ENCODE peak calls at places on chromosome 4, in nine cellular contexts. C is CD8-positive, alpha-beta T cell; P is IMR-90; H is gastrocnemius medialis; N is heart right ventricle; U is left lung; D is pancreas; L is upper lobe of right lung; O is thoracic aorta. K is an unnamed sample. For H3K36me3, the result is how much of the 10 kb centered on the place peaks cover.

GRCh38 chr4:145618210-145618911 is 824 bp upstream of the MMAA start:
- ATAC-seq in C (peak), P (no peak), H (peak), N (peak), U (peak), D (no peak), L (no peak), O (no peak), K (no peak)

GRCh38 chr4:143393195-143393594 is 56.5 kb downstream of the GAB1 start:
- ATAC-seq in C (no peak), P (no peak), H (no peak), N (no peak), U (no peak), D (no peak), L (peak), O (no peak), K (no peak)

GRCh38 chr4:118265312-118266144 is 87.3 kb downstream of the PRSS12 start:
- ATAC-seq in C (peak), P (peak), H (no peak), N (peak), U (peak), D (peak), L (peak), O (no peak), K (peak)

GRCh38 chr4:7042697-7043464 is at the start of gene TADA2B:
- ATAC-seq in C (peak), P (peak), H (peak), N (peak), U (peak), D (peak), L (peak), O (peak), K (peak)

GRCh38 chr4:155941085-155941484 is 12.6 kb downstream of the CTSO start:
- ATAC-seq in C (no peak), P (no peak), H (no peak), N (no peak), U (peak), D (no peak), L (no peak), O (no peak), K (no peak)

GRCh38 chr4:31034550-31034949 is 314.4 kb downstream of the PCDH7 start:
- ATAC-seq in C (no peak), P (no peak), H (no peak), N (no peak), U (no peak), D (no peak), L (no peak), O (no peak), K (no peak)

GRCh38 chr4:148874331-148874730 is 432.1 kb upstream of the NR3C2 start:
- ATAC-seq in C (no peak), P (no peak), H (no peak), N (no peak), U (peak), D (no peak), L (peak), O (no peak), K (no peak)

GRCh38 chr4:73904491-73904890 is 35.3 kb downstream of the CXCL1 start:
- ATAC-seq in C (no peak), P (no peak), H (no peak), N (no peak), U (no peak), D (no peak), L (no peak), O (no peak), K (peak)

GRCh38 chr4:94410678-94411206 is 41.0 kb upstream of the PDLIM5 start:
- ATAC-seq in C (no peak), P (no peak), H (peak), N (peak), U (no peak), D (no peak), L (peak), O (peak), K (peak)

GRCh38 chr4:3233391-3234071 is 15.4 kb upstream of the MSANTD1 start:
- ATAC-seq in C (no peak), P (peak), H (no peak), N (no peak), U (no peak), D (peak), L (no peak), O (no peak), K (no peak)
- H3K36me3 ChIP-seq in C (under half), P (half or more), H (half or more), N (half or more), U (half or more), D (under half), L (half or more), O (half or more), K (half or more)

GRCh38 chr4:159765402-159765801 is 662.5 kb downstream of the RAPGEF2 start:
- ATAC-seq in C (no peak), P (no peak), H (no peak), N (no peak), U (no peak), D (no peak), L (no peak), O (no peak), K (no peak)

GRCh38 chr4:159762672-159763071 is 659.8 kb downstream of the RAPGEF2 start:
- ATAC-seq in C (no peak), P (no peak), H (no peak), N (no peak), U (no peak), D (no peak), L (no peak), O (no peak), K (no peak)

GRCh38 chr4:159768011-159768410 is 665.1 kb downstream of the RAPGEF2 start:
- ATAC-seq in C (no peak), P (no peak), H (no peak), N (no peak), U (no peak), D (no peak), L (no peak), O (no peak), K (no peak)

GRCh38 chr4:159766241-159766640 is 663.4 kb downstream of the RAPGEF2 start:
- ATAC-seq in C (no peak), P (no peak), H (no peak), N (no peak), U (no peak), D (no peak), L (no peak), O (no peak), K (no peak)

DNA sequence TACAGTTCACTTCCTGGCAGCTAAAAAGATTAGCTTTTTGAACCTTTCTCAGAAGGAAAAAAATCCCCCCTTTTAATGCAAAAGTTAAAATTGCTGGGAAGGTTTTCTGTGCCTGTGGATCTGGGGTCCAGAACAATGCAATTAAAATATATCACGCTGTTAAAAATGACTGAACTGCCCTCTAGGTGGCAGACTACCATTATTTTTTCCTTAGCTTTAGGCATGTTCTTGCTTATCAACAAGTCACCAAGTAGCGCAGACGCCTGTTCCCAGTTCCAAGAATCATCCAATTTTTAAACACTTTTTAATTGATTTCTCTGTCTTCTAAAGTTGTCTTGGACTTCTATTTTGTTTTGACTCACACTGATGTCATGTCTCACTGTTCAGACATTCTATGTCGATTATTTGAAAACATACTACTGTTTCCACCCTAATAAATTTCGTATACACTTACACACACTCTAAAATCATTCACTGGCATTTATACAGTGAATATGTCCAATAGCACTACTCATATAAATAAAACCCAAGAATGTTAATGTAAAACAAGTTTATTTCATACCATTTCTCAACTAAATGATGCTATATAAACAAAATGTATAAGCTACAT is 661.6 kb downstream of the RAPGEF2 start:
- ATAC-seq in C (no peak), P (no peak), H (no peak), N (no peak), U (peak), D (peak), L (peak), O (no peak), K (no peak)
- TF ChIP-seq CTCF in C (no peak), P (peak), H (no peak), N (peak), U (peak), D (peak), L (peak), O (no peak), K (peak)

GRCh38 chr4:2511645-2512131 is 24.8 kb upstream of the FAM193A start:
- ATAC-seq in C (peak), P (no peak), H (no peak), N (no peak), U (no peak), D (no peak), L (no peak), O (no peak), K (no peak)
- H3K36me3 ChIP-seq in C (under half), P (half or more), H (under half), N (half or more), U (half or more), D (under half), L (half or more), O (under half), K (half or more)

DNA sequence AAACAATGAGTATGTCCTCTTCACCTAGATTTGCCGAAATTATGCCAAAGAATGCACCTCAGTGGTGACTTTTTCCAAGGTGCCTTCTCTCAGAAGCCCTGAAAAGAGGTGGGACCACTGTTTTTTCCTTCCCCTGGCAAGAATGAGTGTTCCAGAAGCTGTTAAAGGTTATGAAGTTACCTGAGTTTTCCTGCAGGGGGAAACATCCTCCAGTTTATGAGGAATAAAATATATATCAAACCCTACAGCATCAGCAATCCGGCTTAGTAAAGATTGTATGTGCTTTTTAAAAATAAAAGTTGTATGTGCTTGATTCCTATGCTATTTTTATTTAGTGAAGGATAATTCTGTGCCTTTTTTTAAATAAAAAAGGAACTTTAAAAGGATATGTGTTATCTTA is 73.3 kb downstream of the RBM46 start:
- ATAC-seq in C (no peak), P (no peak), H (no peak), N (no peak), U (no peak), D (no peak), L (no peak), O (no peak), K (no peak)
- TF ChIP-seq CTCF in C (no peak), P (peak), H (no peak), N (peak), U (no peak), D (no peak), L (peak), O (no peak), K (no peak)

DNA sequence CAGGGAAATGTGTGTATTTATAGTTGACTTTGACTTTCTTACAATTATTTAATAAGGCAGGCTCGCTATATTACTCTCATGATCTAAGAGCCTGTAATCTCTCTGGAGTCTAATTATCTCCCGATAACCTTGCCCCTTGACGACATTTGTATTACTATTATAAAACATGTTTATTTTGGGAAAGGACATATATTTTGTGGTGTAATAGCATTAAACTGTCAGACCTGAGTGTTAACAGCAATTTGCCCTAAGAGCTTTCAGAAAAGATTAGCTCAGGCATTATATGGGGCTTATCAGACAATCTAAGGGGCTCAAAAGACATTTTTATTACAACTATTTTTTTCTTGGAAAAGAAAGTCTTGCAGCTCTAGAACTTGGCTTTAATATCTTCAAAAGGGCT is 427.9 kb upstream of the SLIT2 start:
- ATAC-seq in C (no peak), P (no peak), H (no peak), N (no peak), U (no peak), D (no peak), L (no peak), O (no peak), K (no peak)
- H3K36me3 ChIP-seq in C (under half), P (under half), H (under half), N (under half), U (under half), D (under half), L (under half), O (under half), K (under half)

GRCh38 chr4:87543835-87544461 is 14.8 kb upstream of the SPARCL1 start:
- ATAC-seq in C (no peak), P (peak), H (peak), N (peak), U (peak), D (no peak), L (peak), O (peak), K (peak)
- TF ChIP-seq CTCF in C (no peak), P (peak), H (peak), N (peak), U (peak), D (no peak), L (peak), O (peak), K (peak)

DNA sequence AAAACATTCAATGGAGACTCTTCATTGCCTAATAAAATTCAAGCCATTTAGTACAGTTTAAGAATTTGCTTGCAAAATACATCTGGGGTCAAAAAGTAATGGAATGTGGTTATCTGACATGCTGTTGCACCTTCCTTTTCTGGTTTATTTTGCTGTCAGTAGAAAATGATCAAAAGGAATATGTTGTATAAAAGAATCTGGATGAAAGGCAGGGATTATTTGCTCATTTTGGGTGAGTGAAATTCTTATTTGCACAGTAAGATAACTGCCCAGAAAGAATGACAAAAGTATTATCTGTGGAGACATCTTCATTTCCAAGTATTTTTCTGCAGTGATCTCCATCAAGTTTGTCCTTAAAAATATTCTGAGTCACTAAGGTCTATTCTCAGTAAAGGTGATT is 30.4 kb downstream of the BOD1L1 start:
- ATAC-seq in C (no peak), P (no peak), H (no peak), N (no peak), U (no peak), D (no peak), L (no peak), O (no peak), K (no peak)
- H3K36me3 ChIP-seq in C (under half), P (under half), H (half or more), N (half or more), U (half or more), D (under half), L (half or more), O (under half), K (half or more)

GRCh38 chr4:122099896-122100295 is 52.2 kb upstream of the BLTP1 start:
- ATAC-seq in C (no peak), P (peak), H (no peak), N (no peak), U (no peak), D (no peak), L (no peak), O (no peak), K (no peak)
- TF ChIP-seq CTCF in C (no peak), P (no peak), H (no peak), N (no peak), U (no peak), D (no peak), L (no peak), O (no peak), K (no peak)

GRCh38 chr4:41693629-41694028 is 54.9 kb downstream of the PHOX2B start:
- ATAC-seq in C (no peak), P (peak), H (no peak), N (no peak), U (peak), D (peak), L (no peak), O (no peak), K (no peak)

GRCh38 chr4:41696768-41697167 is 51.8 kb downstream of the PHOX2B start:
- ATAC-seq in C (no peak), P (no peak), H (no peak), N (no peak), U (peak), D (no peak), L (peak), O (no peak), K (no peak)

GRCh38 chr4:41687971-41688370 is 60.6 kb downstream of the PHOX2B start:
- ATAC-seq in C (no peak), P (no peak), H (no peak), N (no peak), U (no peak), D (no peak), L (no peak), O (no peak), K (no peak)

GRCh38 chr4:41696131-41696530 is 52.4 kb downstream of the PHOX2B start:
- ATAC-seq in C (no peak), P (no peak), H (no peak), N (no peak), U (no peak), D (no peak), L (no peak), O (no peak), K (no peak)

GRCh38 chr4:41692717-41693345 is 55.7 kb downstream of the PHOX2B start:
- ATAC-seq in C (no peak), P (peak), H (peak), N (peak), U (peak), D (peak), L (peak), O (no peak), K (peak)
- H3K36me3 ChIP-seq in C (under half), P (under half), H (half or more), N (half or more), U (under half), D (under half), L (half or more), O (under half), K (under half)